ENCODE peak calls at places on chromosomes 6 and 20, in four cellular contexts. E is progenitor cell of endocrine pancreas, H is neural crest cell, G is HFFc6. N is an unnamed sample.

GRCh38 chr6:125356888-125357287 is 55.1 kb upstream of the HDDC2 start:
- DNase-seq in E (no peak), H (no peak), G (no peak), N (no peak)

GRCh38 chr6:98054453-98054852 is 771.4 kb upstream of the MMS22L start:
- DNase-seq in E (no peak), H (no peak), G (no peak), N (no peak)

GRCh38 chr6:83313880-83314279 is 117.0 kb downstream of the ME1 start:
- DNase-seq in E (no peak), H (no peak), G (no peak), N (no peak)

GRCh38 chr20:41329435-41330342 is 10.9 kb upstream of the LPIN3 start:
- DNase-seq in E (no peak), H (no peak), G (peak; percentile 100), N (peak; percentile 40)

GRCh38 chr6:11769244-11769643 is 9.4 kb downstream of the ADTRP start:
- DNase-seq in E (no peak), H (no peak), G (no peak), N (no peak)

GRCh38 chr6:3804981-3805380 is 44.2 kb upstream of the FAM50B start:
- DNase-seq in E (no peak), H (no peak), G (no peak), N (no peak)

GRCh38 chr6:131250121-131250520 is 114.9 kb downstream of the AKAP7 start:
- DNase-seq in E (no peak), H (peak; percentile 16), G (no peak), N (peak; percentile 64)

GRCh38 chr6:127083231-127084015 is 35.0 kb upstream of the RSPO3 start:
- DNase-seq in E (no peak), H (no peak), G (no peak), N (no peak)

GRCh38 chr6:109241199-109241598 is 141.1 kb downstream of the CD164 start:
- DNase-seq in E (no peak), H (no peak), G (peak; percentile 83), N (no peak)

GRCh38 chr6:71197267-71197666 is 91.3 kb upstream of the OGFRL1 start:
- DNase-seq in E (no peak), H (no peak), G (peak; percentile 67), N (no peak)

GRCh38 chr6:3001773-3002293 is 2.1 kb downstream of the NQO2 start:
- DNase-seq in E (no peak), H (no peak), G (peak; percentile 87), N (no peak)

GRCh38 chr20:38973546-38974120 is 11.5 kb downstream of the DHX35 start:
- DNase-seq in E (no peak), H (no peak), G (peak; percentile 65), N (no peak)

GRCh38 chr6:33809619-33810018 is 5.8 kb upstream of the MLN start:
- DNase-seq in E (no peak), H (no peak), G (no peak), N (no peak)

GRCh38 chr6:37916675-37917074 is 97.1 kb downstream of the ZFAND3 start:
- DNase-seq in E (no peak), H (no peak), G (no peak), N (no peak)

GRCh38 chr20:34066476-34067090 is 45.5 kb downstream of the EIF2S2 start:
- DNase-seq in E (no peak), H (no peak), G (peak; percentile 50), N (no peak)

GRCh38 chr6:11584264-11584663 is 46.7 kb downstream of the TMEM170B start:
- DNase-seq in E (no peak), H (no peak), G (no peak), N (no peak)

GRCh38 chr20:52060794-52061714 is 130.5 kb downstream of the ZFP64 start:
- DNase-seq in E (peak; percentile 12), H (no peak), G (peak; percentile 3), N (peak; percentile 63)

GRCh38 chr6:101226677-101227135 is 166.8 kb upstream of the GRIK2 start:
- DNase-seq in E (peak; percentile 9), H (peak; percentile 10), G (peak; percentile 64), N (peak; percentile 71)

GRCh38 chr20:61748376-61748775 is 317.3 kb downstream of the TAF4 start:
- DNase-seq in E (no peak), H (no peak), G (peak; percentile 12), N (no peak)

GRCh38 chr6:26056583-26057350 is 30.5 kb upstream of the HFE start:
- DNase-seq in E (no peak), H (no peak), G (no peak), N (no peak)